ENCODE peak calls at places on chromosomes 7 and 10, in nine cellular contexts. J is T-helper 2 cell; W is NCI-H748 treated with DMSO at 0.1 percent for 48 hours; T is brain pericyte; C is activated CD4-positive, alpha-beta T cell treated with anti-CD3 and anti-CD28 coated beads, Interleukin-2, amount 50 U/mL, for 1 hour; V is NCI-H2081; X is prostate gland; F is posterior cingulate gyrus; U is stimulated activated CD4-positive, alpha-beta T cell treated with anti-CD3 and anti-CD28 coated beads, TNF-alpha, amount 100 ng/mL, for 24 hours. K is an unnamed sample.

GRCh38 chr7:157654350-157654749 is 317.5 kb downstream of the DNAJB6 start:
- DNase-seq in U (no peak), X (no peak), C (no peak), W (no peak), V (no peak), F (peak), T (no peak), J (no peak), K (no peak)

GRCh38 chr7:137652721-137653120 is 194.1 kb downstream of the DGKI start:
- DNase-seq in X (no peak), J (no peak), W (no peak), V (no peak), U (no peak), T (no peak), F (no peak), C (no peak), K (peak)

GRCh38 chr10:84204122-84204521 is 9.8 kb downstream of the CDHR1 start:
- DNase-seq in T (no peak), V (no peak), X (no peak), U (no peak), F (no peak), C (no peak), J (no peak), W (no peak), K (peak)

GRCh38 chr10:78639629-78640028 is 429.1 kb upstream of the ZMIZ1 start:
- DNase-seq in T (no peak), C (no peak), J (no peak), W (no peak), F (no peak), X (no peak), U (no peak), V (no peak), K (no peak)

GRCh38 chr10:78815702-78816334 is 252.9 kb upstream of the ZMIZ1 start:
- DNase-seq in U (no peak), V (no peak), F (no peak), W (no peak), J (no peak), T (no peak), C (no peak), X (no peak), K (no peak)

GRCh38 chr7:252981-253380 is 37.0 kb upstream of the FOXL3 start:
- DNase-seq in F (no peak), X (no peak), W (no peak), J (no peak), V (no peak), U (no peak), C (no peak), T (no peak), K (no peak)

GRCh38 chr10:98344589-98345038 is 70.4 kb downstream of the PYROXD2 start:
- DNase-seq in T (peak), V (no peak), W (no peak), J (no peak), X (no peak), F (peak), C (no peak), U (no peak), K (peak)

GRCh38 chr7:106865130-106866115 is at the start of gene PIK3CG:
- DNase-seq in C (no peak), V (no peak), J (peak), W (no peak), F (no peak), X (no peak), U (no peak), T (no peak), K (no peak)

GRCh38 chr7:22617166-22617565 is 109.8 kb upstream of the IL6 start:
- DNase-seq in T (no peak), F (no peak), W (no peak), U (no peak), C (no peak), J (no peak), V (no peak), X (no peak), K (peak)

GRCh38 chr10:13711281-13711680 is 124.5 kb downstream of the PRPF18 start:
- DNase-seq in T (no peak), J (no peak), C (no peak), U (no peak), X (no peak), V (no peak), F (peak), W (no peak), K (no peak)

GRCh38 chr10:14129770-14130169 is 201.0 kb downstream of the FRMD4A start:
- DNase-seq in T (no peak), F (peak), W (no peak), J (no peak), U (no peak), X (no peak), C (no peak), V (no peak), K (no peak)

GRCh38 chr10:132877473-132877872 is 64.9 kb downstream of the CFAP46 start:
- DNase-seq in V (no peak), C (no peak), J (no peak), T (no peak), W (no peak), U (no peak), F (peak), X (no peak), K (no peak)